ENCODE peak calls at places on chromosome 1, in ten cellular contexts. One of them, this sample, is unnamed.

GRCh38 chr1:25893072-25893604 is 13.1 kb downstream of the STMN1 start:
- DNase-seq in lower lobe of right lung: no peak
- DNase-seq in H1: no peak
- DNase-seq in effector memory CD4-positive, alpha-beta T cell: no peak
- DNase-seq in iPS DF 6.9: no peak
- DNase-seq in caudate nucleus: no peak
- DNase-seq in adrenal gland: no peak
- DNase-seq in CD4-positive, CD25-positive, alpha-beta regulatory T cell: no peak
- DNase-seq in ovary: no peak
- DNase-seq in neuronal stem cell: no peak
- DNase-seq in this sample: no peak

GRCh38 chr1:84020151-84020550 is 21.2 kb upstream of the TTLL7 start:
- DNase-seq in ovary: no peak
- DNase-seq in adrenal gland: no peak
- DNase-seq in H1: no peak
- DNase-seq in neuronal stem cell: no peak
- DNase-seq in caudate nucleus: no peak
- DNase-seq in CD4-positive, CD25-positive, alpha-beta regulatory T cell: no peak
- DNase-seq in lower lobe of right lung: no peak
- DNase-seq in effector memory CD4-positive, alpha-beta T cell: no peak
- DNase-seq in iPS DF 6.9: no peak
- DNase-seq in this sample: no peak

GRCh38 chr1:229171934-229172333 is 99.0 kb upstream of the RAB4A start:
- DNase-seq in neuronal stem cell: no peak
- DNase-seq in ovary: no peak
- DNase-seq in CD4-positive, CD25-positive, alpha-beta regulatory T cell: no peak
- DNase-seq in caudate nucleus: no peak
- DNase-seq in H1: no peak
- DNase-seq in lower lobe of right lung: no peak
- DNase-seq in iPS DF 6.9: no peak
- DNase-seq in adrenal gland: no peak
- DNase-seq in effector memory CD4-positive, alpha-beta T cell: no peak
- DNase-seq in this sample: no peak

GRCh38 chr1:233518344-233518743 is 95.6 kb upstream of the KCNK1 start:
- DNase-seq in adrenal gland: peak; percentile 26
- DNase-seq in caudate nucleus: no peak
- DNase-seq in neuronal stem cell: peak; percentile 42
- DNase-seq in ovary: no peak
- DNase-seq in iPS DF 6.9: peak; percentile 52
- DNase-seq in effector memory CD4-positive, alpha-beta T cell: no peak
- DNase-seq in CD4-positive, CD25-positive, alpha-beta regulatory T cell: no peak
- DNase-seq in H1: peak; percentile 38
- DNase-seq in lower lobe of right lung: no peak
- DNase-seq in this sample: no peak

GRCh38 chr1:223707270-223708000 is 4.9 kb upstream of the CAPN2 start:
- DNase-seq in ovary: peak; percentile 81
- DNase-seq in caudate nucleus: no peak
- DNase-seq in effector memory CD4-positive, alpha-beta T cell: no peak
- DNase-seq in H1: no peak
- DNase-seq in lower lobe of right lung: peak; percentile 71
- DNase-seq in iPS DF 6.9: no peak
- DNase-seq in neuronal stem cell: no peak
- DNase-seq in CD4-positive, CD25-positive, alpha-beta regulatory T cell: no peak
- DNase-seq in adrenal gland: peak; percentile 95
- DNase-seq in this sample: no peak

GRCh38 chr1:203025721-203026665 is at the start of gene PPFIA4:
- DNase-seq in effector memory CD4-positive, alpha-beta T cell: peak; percentile 78
- DNase-seq in ovary: peak; percentile 89
- DNase-seq in iPS DF 6.9: no peak
- DNase-seq in neuronal stem cell: peak; percentile 82
- DNase-seq in lower lobe of right lung: peak; percentile 90
- DNase-seq in caudate nucleus: peak; percentile 76
- DNase-seq in adrenal gland: peak; percentile 88
- DNase-seq in CD4-positive, CD25-positive, alpha-beta regulatory T cell: peak; percentile 78
- DNase-seq in H1: peak; percentile 73
- DNase-seq in this sample: peak; percentile 85

GRCh38 chr1:78673120-78673519 is 23.5 kb downstream of the IFI44 start:
- DNase-seq in lower lobe of right lung: no peak
- DNase-seq in H1: peak; percentile 9
- DNase-seq in iPS DF 6.9: peak; percentile 39
- DNase-seq in neuronal stem cell: no peak
- DNase-seq in CD4-positive, CD25-positive, alpha-beta regulatory T cell: no peak
- DNase-seq in caudate nucleus: no peak
- DNase-seq in ovary: no peak
- DNase-seq in adrenal gland: no peak
- DNase-seq in effector memory CD4-positive, alpha-beta T cell: no peak
- DNase-seq in this sample: no peak

GRCh38 chr1:225426395-225427248 is 1.2 kb downstream of the LBR start:
- DNase-seq in lower lobe of right lung: peak; percentile 67
- DNase-seq in effector memory CD4-positive, alpha-beta T cell: no peak
- DNase-seq in iPS DF 6.9: no peak
- DNase-seq in H1: no peak
- DNase-seq in CD4-positive, CD25-positive, alpha-beta regulatory T cell: no peak
- DNase-seq in adrenal gland: no peak
- DNase-seq in caudate nucleus: no peak
- DNase-seq in neuronal stem cell: no peak
- DNase-seq in ovary: no peak
- DNase-seq in this sample: no peak

GRCh38 chr1:31677401-31677800 is 26.4 kb downstream of the COL16A1 start:
- DNase-seq in lower lobe of right lung: no peak
- DNase-seq in iPS DF 6.9: no peak
- DNase-seq in effector memory CD4-positive, alpha-beta T cell: no peak
- DNase-seq in ovary: no peak
- DNase-seq in CD4-positive, CD25-positive, alpha-beta regulatory T cell: no peak
- DNase-seq in caudate nucleus: no peak
- DNase-seq in neuronal stem cell: no peak
- DNase-seq in adrenal gland: no peak
- DNase-seq in H1: no peak
- DNase-seq in this sample: no peak

GRCh38 chr1:172941945-172942344 is 108.8 kb downstream of the TNFSF18 start:
- DNase-seq in neuronal stem cell: no peak
- DNase-seq in ovary: no peak
- DNase-seq in iPS DF 6.9: no peak
- DNase-seq in H1: no peak
- DNase-seq in effector memory CD4-positive, alpha-beta T cell: no peak
- DNase-seq in caudate nucleus: no peak
- DNase-seq in CD4-positive, CD25-positive, alpha-beta regulatory T cell: no peak
- DNase-seq in lower lobe of right lung: no peak
- DNase-seq in adrenal gland: no peak
- DNase-seq in this sample: no peak

GRCh38 chr1:37708471-37708870 is 16.2 kb downstream of the CDCA8 start:
- DNase-seq in lower lobe of right lung: no peak
- DNase-seq in caudate nucleus: peak; percentile 30
- DNase-seq in iPS DF 6.9: no peak
- DNase-seq in CD4-positive, CD25-positive, alpha-beta regulatory T cell: no peak
- DNase-seq in adrenal gland: no peak
- DNase-seq in neuronal stem cell: no peak
- DNase-seq in effector memory CD4-positive, alpha-beta T cell: no peak
- DNase-seq in ovary: no peak
- DNase-seq in H1: no peak
- DNase-seq in this sample: no peak

GRCh38 chr1:84170171-84170570 is 26.1 kb downstream of the PRKACB start:
- DNase-seq in ovary: no peak
- DNase-seq in adrenal gland: no peak
- DNase-seq in CD4-positive, CD25-positive, alpha-beta regulatory T cell: no peak
- DNase-seq in caudate nucleus: no peak
- DNase-seq in iPS DF 6.9: no peak
- DNase-seq in neuronal stem cell: no peak
- DNase-seq in effector memory CD4-positive, alpha-beta T cell: no peak
- DNase-seq in H1: no peak
- DNase-seq in lower lobe of right lung: no peak
- DNase-seq in this sample: no peak

GRCh38 chr1:185281245-185281644 is 35.8 kb downstream of the IVNS1ABP start:
- DNase-seq in CD4-positive, CD25-positive, alpha-beta regulatory T cell: no peak
- DNase-seq in effector memory CD4-positive, alpha-beta T cell: no peak
- DNase-seq in neuronal stem cell: no peak
- DNase-seq in iPS DF 6.9: no peak
- DNase-seq in adrenal gland: no peak
- DNase-seq in ovary: no peak
- DNase-seq in H1: no peak
- DNase-seq in caudate nucleus: no peak
- DNase-seq in lower lobe of right lung: no peak
- DNase-seq in this sample: no peak

GRCh38 chr1:82819234-82819633 is 1018.5 kb downstream of the ADGRL2 start:
- DNase-seq in iPS DF 6.9: no peak
- DNase-seq in ovary: no peak
- DNase-seq in lower lobe of right lung: no peak
- DNase-seq in CD4-positive, CD25-positive, alpha-beta regulatory T cell: no peak
- DNase-seq in neuronal stem cell: no peak
- DNase-seq in H1: no peak
- DNase-seq in adrenal gland: no peak
- DNase-seq in caudate nucleus: no peak
- DNase-seq in effector memory CD4-positive, alpha-beta T cell: no peak
- DNase-seq in this sample: no peak

GRCh38 chr1:108046021-108046420 is 81.0 kb upstream of the VAV3 start:
- DNase-seq in adrenal gland: no peak
- DNase-seq in CD4-positive, CD25-positive, alpha-beta regulatory T cell: no peak
- DNase-seq in caudate nucleus: no peak
- DNase-seq in neuronal stem cell: no peak
- DNase-seq in iPS DF 6.9: no peak
- DNase-seq in ovary: no peak
- DNase-seq in effector memory CD4-positive, alpha-beta T cell: no peak
- DNase-seq in H1: no peak
- DNase-seq in lower lobe of right lung: no peak
- DNase-seq in this sample: no peak
- H3K27ac ChIP-seq in adrenal gland: no peak overlapping the region
- H3K27ac ChIP-seq in CD4-positive, CD25-positive, alpha-beta regulatory T cell: no peak overlapping the region
- H3K27ac ChIP-seq in caudate nucleus: no peak overlapping the region
- H3K27ac ChIP-seq in neuronal stem cell: no peak overlapping the region
- H3K27ac ChIP-seq in iPS DF 6.9: no peak overlapping the region
- H3K27ac ChIP-seq in ovary: no peak overlapping the region
- H3K27ac ChIP-seq in effector memory CD4-positive, alpha-beta T cell: no peak overlapping the region
- H3K27ac ChIP-seq in H1: no peak overlapping the region
- H3K27ac ChIP-seq in lower lobe of right lung: no peak overlapping the region
- H3K27ac ChIP-seq in this sample: no peak overlapping the region

GRCh38 chr1:230377851-230378250 is 48.3 kb downstream of the PGBD5 start:
- DNase-seq in effector memory CD4-positive, alpha-beta T cell: no peak
- DNase-seq in lower lobe of right lung: no peak
- DNase-seq in H1: no peak
- DNase-seq in neuronal stem cell: no peak
- DNase-seq in ovary: no peak
- DNase-seq in CD4-positive, CD25-positive, alpha-beta regulatory T cell: no peak
- DNase-seq in iPS DF 6.9: no peak
- DNase-seq in adrenal gland: no peak
- DNase-seq in caudate nucleus: no peak
- DNase-seq in this sample: no peak
- H3K27ac ChIP-seq in effector memory CD4-positive, alpha-beta T cell: no peak overlapping the region
- H3K27ac ChIP-seq in lower lobe of right lung: no peak overlapping the region
- H3K27ac ChIP-seq in H1: no peak overlapping the region
- H3K27ac ChIP-seq in neuronal stem cell: no peak overlapping the region
- H3K27ac ChIP-seq in ovary: no peak overlapping the region
- H3K27ac ChIP-seq in CD4-positive, CD25-positive, alpha-beta regulatory T cell: no peak overlapping the region
- H3K27ac ChIP-seq in iPS DF 6.9: no peak overlapping the region
- H3K27ac ChIP-seq in adrenal gland: no peak overlapping the region
- H3K27ac ChIP-seq in caudate nucleus: no peak overlapping the region
- H3K27ac ChIP-seq in this sample: peak overlapping the region; percentile 87

GRCh38 chr1:9397984-9398526 is 105.4 kb downstream of the SPSB1 start:
- DNase-seq in ovary: no peak
- DNase-seq in H1: no peak
- DNase-seq in iPS DF 6.9: no peak
- DNase-seq in caudate nucleus: no peak
- DNase-seq in CD4-positive, CD25-positive, alpha-beta regulatory T cell: no peak
- DNase-seq in lower lobe of right lung: no peak
- DNase-seq in adrenal gland: peak; percentile 56
- DNase-seq in neuronal stem cell: no peak
- DNase-seq in effector memory CD4-positive, alpha-beta T cell: no peak
- DNase-seq in this sample: no peak
- H3K27ac ChIP-seq in ovary: no peak overlapping the region
- H3K27ac ChIP-seq in H1: no peak overlapping the region
- H3K27ac ChIP-seq in iPS DF 6.9: no peak overlapping the region
- H3K27ac ChIP-seq in caudate nucleus: peak overlapping the region; percentile 75
- H3K27ac ChIP-seq in CD4-positive, CD25-positive, alpha-beta regulatory T cell: no peak overlapping the region
- H3K27ac ChIP-seq in lower lobe of right lung: no peak overlapping the region
- H3K27ac ChIP-seq in adrenal gland: no peak overlapping the region
- H3K27ac ChIP-seq in neuronal stem cell: no peak overlapping the region
- H3K27ac ChIP-seq in effector memory CD4-positive, alpha-beta T cell: no peak overlapping the region
- H3K27ac ChIP-seq in this sample: peak overlapping the region; percentile 71

DNA sequence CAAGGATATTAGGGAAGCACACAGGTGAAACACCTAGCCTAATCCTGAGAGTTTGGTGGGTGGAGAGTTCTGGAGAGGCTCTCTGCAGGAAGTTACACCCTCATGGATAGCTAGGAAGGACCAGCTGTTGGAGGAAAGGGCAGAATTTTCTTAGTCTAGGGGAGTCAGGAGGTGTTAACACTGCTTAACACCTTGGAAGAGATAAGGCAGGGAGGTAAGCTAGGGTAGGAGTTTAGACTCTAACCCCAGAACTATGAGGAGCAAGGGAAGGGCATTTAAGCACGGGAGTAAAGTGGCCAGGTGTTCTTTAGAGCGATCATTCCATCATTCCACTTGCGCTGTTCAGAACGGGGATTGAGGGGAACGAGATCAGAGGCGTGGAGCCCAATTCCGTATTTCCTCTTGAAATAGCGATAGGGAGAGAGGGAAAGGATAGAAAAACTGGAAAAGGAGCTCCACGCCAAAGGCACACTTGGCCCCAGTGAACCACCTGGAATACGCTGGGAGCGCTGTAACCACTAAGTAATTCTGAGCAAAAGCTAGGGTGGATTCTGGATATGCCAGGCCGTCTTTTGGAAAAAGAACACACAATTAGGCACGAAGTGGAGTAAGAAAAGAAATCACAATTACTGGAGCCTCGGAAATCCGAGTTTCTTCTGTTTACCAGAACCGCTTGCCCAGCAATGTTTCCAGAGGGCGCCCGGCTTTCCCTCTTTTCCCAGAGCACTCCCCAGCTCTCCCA is 1.5 kb upstream of the GPR137B start:
- DNase-seq in H1: no peak
- DNase-seq in neuronal stem cell: no peak
- DNase-seq in adrenal gland: no peak
- DNase-seq in effector memory CD4-positive, alpha-beta T cell: no peak
- DNase-seq in ovary: no peak
- DNase-seq in caudate nucleus: no peak
- DNase-seq in CD4-positive, CD25-positive, alpha-beta regulatory T cell: no peak
- DNase-seq in lower lobe of right lung: no peak
- DNase-seq in iPS DF 6.9: no peak
- DNase-seq in this sample: no peak
- H3K27ac ChIP-seq in H1: no peak overlapping the region
- H3K27ac ChIP-seq in neuronal stem cell: no peak overlapping the region
- H3K27ac ChIP-seq in adrenal gland: no peak overlapping the region
- H3K27ac ChIP-seq in effector memory CD4-positive, alpha-beta T cell: no peak overlapping the region
- H3K27ac ChIP-seq in ovary: no peak overlapping the region
- H3K27ac ChIP-seq in caudate nucleus: no peak overlapping the region
- H3K27ac ChIP-seq in CD4-positive, CD25-positive, alpha-beta regulatory T cell: no peak overlapping the region
- H3K27ac ChIP-seq in lower lobe of right lung: no peak overlapping the region
- H3K27ac ChIP-seq in iPS DF 6.9: no peak overlapping the region
- H3K27ac ChIP-seq in this sample: no peak overlapping the region

This sample was measured in substantia nigra.